ENCODE peak calls at places on chromosome 13, in five cellular contexts. One of them, this sample, is unnamed.

GRCh38 chr13:104592127-104592526 is 1525.9 kb upstream of the SLC10A2 start:
- DNase-seq in WTC11: no peak
- DNase-seq in NCI-H2081: no peak
- DNase-seq in stimulated activated CD4-positive, alpha-beta T cell treated with anti-CD3 and anti-CD28 coated beads, Interleukin-1b, Interleukin-23, amount 100 ng/mL, for 24 hours: no peak
- DNase-seq in breast epithelium: no peak
- DNase-seq in this sample: no peak

GRCh38 chr13:22926176-22927007 is 254.4 kb upstream of the SGCG start:
- DNase-seq in breast epithelium: peak; percentile 79
- DNase-seq in stimulated activated CD4-positive, alpha-beta T cell treated with anti-CD3 and anti-CD28 coated beads, Interleukin-1b, Interleukin-23, amount 100 ng/mL, for 24 hours: no peak
- DNase-seq in NCI-H2081: no peak
- DNase-seq in WTC11: peak; percentile 79
- DNase-seq in this sample: no peak

GRCh38 chr13:112067121-112067741 is at the start of gene SOX1:
- DNase-seq in WTC11: peak; percentile 68
- DNase-seq in NCI-H2081: peak; percentile 24
- DNase-seq in stimulated activated CD4-positive, alpha-beta T cell treated with anti-CD3 and anti-CD28 coated beads, Interleukin-1b, Interleukin-23, amount 100 ng/mL, for 24 hours: no peak
- DNase-seq in breast epithelium: no peak
- DNase-seq in this sample: no peak

GRCh38 chr13:66574606-66575005 is 655.5 kb downstream of the PCDH9 start:
- DNase-seq in stimulated activated CD4-positive, alpha-beta T cell treated with anti-CD3 and anti-CD28 coated beads, Interleukin-1b, Interleukin-23, amount 100 ng/mL, for 24 hours: no peak
- DNase-seq in breast epithelium: no peak
- DNase-seq in NCI-H2081: no peak
- DNase-seq in WTC11: no peak
- DNase-seq in this sample: no peak

GRCh38 chr13:113837554-113838355 is 26.1 kb downstream of the GAS6 start:
- DNase-seq in breast epithelium: peak; percentile 89
- DNase-seq in stimulated activated CD4-positive, alpha-beta T cell treated with anti-CD3 and anti-CD28 coated beads, Interleukin-1b, Interleukin-23, amount 100 ng/mL, for 24 hours: no peak
- DNase-seq in WTC11: no peak
- DNase-seq in NCI-H2081: no peak
- DNase-seq in this sample: peak; percentile 99

GRCh38 chr13:70987043-70987442 is 878.8 kb upstream of the KLHL1 start:
- DNase-seq in breast epithelium: no peak
- DNase-seq in NCI-H2081: no peak
- DNase-seq in WTC11: no peak
- DNase-seq in stimulated activated CD4-positive, alpha-beta T cell treated with anti-CD3 and anti-CD28 coated beads, Interleukin-1b, Interleukin-23, amount 100 ng/mL, for 24 hours: no peak
- DNase-seq in this sample: no peak

GRCh38 chr13:78497702-78498319 is 105.5 kb downstream of the POU4F1 start:
- DNase-seq in NCI-H2081: no peak
- DNase-seq in stimulated activated CD4-positive, alpha-beta T cell treated with anti-CD3 and anti-CD28 coated beads, Interleukin-1b, Interleukin-23, amount 100 ng/mL, for 24 hours: no peak
- DNase-seq in WTC11: no peak
- DNase-seq in breast epithelium: no peak
- DNase-seq in this sample: no peak

GRCh38 chr13:109971006-109971744 is 184.8 kb upstream of the IRS2 start:
- DNase-seq in NCI-H2081: no peak
- DNase-seq in stimulated activated CD4-positive, alpha-beta T cell treated with anti-CD3 and anti-CD28 coated beads, Interleukin-1b, Interleukin-23, amount 100 ng/mL, for 24 hours: no peak
- DNase-seq in breast epithelium: no peak
- DNase-seq in WTC11: no peak
- DNase-seq in this sample: no peak

GRCh38 chr13:30934803-30935202 is 2.3 kb downstream of the TEX26 start:
- DNase-seq in stimulated activated CD4-positive, alpha-beta T cell treated with anti-CD3 and anti-CD28 coated beads, Interleukin-1b, Interleukin-23, amount 100 ng/mL, for 24 hours: no peak
- DNase-seq in breast epithelium: no peak
- DNase-seq in WTC11: no peak
- DNase-seq in NCI-H2081: no peak
- DNase-seq in this sample: no peak

GRCh38 chr13:77536358-77536757 is 852 bp downstream of the SCEL start:
- DNase-seq in stimulated activated CD4-positive, alpha-beta T cell treated with anti-CD3 and anti-CD28 coated beads, Interleukin-1b, Interleukin-23, amount 100 ng/mL, for 24 hours: no peak
- DNase-seq in NCI-H2081: no peak
- DNase-seq in breast epithelium: no peak
- DNase-seq in WTC11: no peak
- DNase-seq in this sample: no peak

GRCh38 chr13:94641432-94641941 is 39.8 kb downstream of the GPR180 start:
- DNase-seq in breast epithelium: no peak
- DNase-seq in stimulated activated CD4-positive, alpha-beta T cell treated with anti-CD3 and anti-CD28 coated beads, Interleukin-1b, Interleukin-23, amount 100 ng/mL, for 24 hours: no peak
- DNase-seq in NCI-H2081: peak; percentile 78
- DNase-seq in WTC11: no peak
- DNase-seq in this sample: no peak

GRCh38 chr13:44237276-44237767 is 136.3 kb upstream of the SERP2 start:
- DNase-seq in breast epithelium: no peak
- DNase-seq in WTC11: no peak
- DNase-seq in NCI-H2081: no peak
- DNase-seq in stimulated activated CD4-positive, alpha-beta T cell treated with anti-CD3 and anti-CD28 coated beads, Interleukin-1b, Interleukin-23, amount 100 ng/mL, for 24 hours: no peak
- DNase-seq in this sample: no peak

GRCh38 chr13:21583496-21583895 is 20.5 kb downstream of the MICU2 start:
- DNase-seq in WTC11: peak; percentile 20
- DNase-seq in breast epithelium: no peak
- DNase-seq in stimulated activated CD4-positive, alpha-beta T cell treated with anti-CD3 and anti-CD28 coated beads, Interleukin-1b, Interleukin-23, amount 100 ng/mL, for 24 hours: no peak
- DNase-seq in NCI-H2081: no peak
- DNase-seq in this sample: no peak

GRCh38 chr13:99392126-99392805 is 85.1 kb upstream of the GPR183 start:
- DNase-seq in breast epithelium: no peak
- DNase-seq in stimulated activated CD4-positive, alpha-beta T cell treated with anti-CD3 and anti-CD28 coated beads, Interleukin-1b, Interleukin-23, amount 100 ng/mL, for 24 hours: no peak
- DNase-seq in NCI-H2081: no peak
- DNase-seq in WTC11: no peak
- DNase-seq in this sample: no peak

This sample was measured in RWPE2.